ENCODE peak calls at places on chromosomes 6 and 20, in five cellular contexts. E is HFFc6; C is CD4-positive, CD25-positive, alpha-beta regulatory T cell; X is adrenal gland; H is RWPE1. J is an unnamed sample.

GRCh38 chr6:29071831-29072723 is 15.0 kb downstream of the OR2B3 start:
- DNase-seq in H (peak; percentile 44), C (no peak), X (peak; percentile 5), E (peak; percentile 0), J (peak; percentile 53)

GRCh38 chr6:115972679-115973078 is 88.0 kb downstream of the FRK start:
- DNase-seq in C (no peak), H (no peak), E (no peak), X (no peak), J (no peak)

GRCh38 chr20:56634307-56634706 is 5.2 kb downstream of the TFAP2C start:
- DNase-seq in H (no peak), X (no peak), E (no peak), C (no peak), J (no peak)

GRCh38 chr20:34516874-34517542 is 786 bp downstream of the DYNLRB1 start:
- DNase-seq in X (no peak), C (peak; percentile 38), H (peak; percentile 64), E (no peak), J (no peak)

GRCh38 chr20:58431134-58431533 is 42.1 kb downstream of the VAPB start:
- DNase-seq in E (peak; percentile 13), X (no peak), H (no peak), C (no peak), J (no peak)

GRCh38 chr20:56422131-56422823 is 10.2 kb downstream of the CASS4 start:
- DNase-seq in C (no peak), H (peak; percentile 49), E (peak; percentile 79), X (no peak), J (peak; percentile 94)

GRCh38 chr20:46928580-46929132 is 34.0 kb downstream of the EYA2 start:
- DNase-seq in E (no peak), C (no peak), X (no peak), H (no peak), J (peak; percentile 62)

GRCh38 chr6:40640591-40641293 is 53.6 kb upstream of the LRFN2 start:
- DNase-seq in C (no peak), X (no peak), E (no peak), H (no peak), J (no peak)

GRCh38 chr20:29472606-29473005 is 1784.9 kb upstream of the DEFB115 start:
- DNase-seq in X (no peak), C (no peak), E (no peak), H (no peak), J (no peak)

GRCh38 chr6:139369568-139370046 is 4.8 kb downstream of the CITED2 start:
- DNase-seq in C (peak; percentile 53), H (peak; percentile 57), E (peak; percentile 83), X (peak; percentile 47), J (peak; percentile 48)

GRCh38 chr6:140541288-140541687 is 1166.8 kb upstream of the CITED2 start:
- DNase-seq in C (no peak), E (peak; percentile 36), H (peak; percentile 25), X (no peak), J (no peak)

GRCh38 chr6:79431469-79431868 is 105.8 kb downstream of the LCA5 start:
- DNase-seq in E (no peak), X (no peak), H (no peak), C (no peak), J (peak; percentile 18)